ENCODE peak calls at places on chromosomes 7 and 10, in ten cellular contexts. One of them, this sample, is unnamed.

GRCh38 chr7:30182186-30182585 is 47.4 kb downstream of the MTURN start:
- DNase-seq in NCI-H510A treated with DMSO at 0.1 percent for 48 hours: no peak
- DNase-seq in stimulated activated CD4-positive, alpha-beta T cell treated with anti-CD3 and anti-CD28 coated beads, TNF-alpha, amount 100 ng/mL, for 48 hours: no peak
- DNase-seq in ACHN: no peak
- DNase-seq in tibial artery: peak; percentile 61
- DNase-seq in AG10803: no peak
- DNase-seq in NCI-H2081: no peak
- DNase-seq in WTC11: no peak
- DNase-seq in NCI-H774: no peak
- DNase-seq in endothelial cell: no peak
- DNase-seq in this sample: no peak

GRCh38 chr7:127330070-127330469 is 62.4 kb downstream of the ZNF800 start:
- DNase-seq in NCI-H2081: no peak
- DNase-seq in WTC11: no peak
- DNase-seq in endothelial cell: no peak
- DNase-seq in NCI-H510A treated with DMSO at 0.1 percent for 48 hours: no peak
- DNase-seq in stimulated activated CD4-positive, alpha-beta T cell treated with anti-CD3 and anti-CD28 coated beads, TNF-alpha, amount 100 ng/mL, for 48 hours: no peak
- DNase-seq in NCI-H774: no peak
- DNase-seq in AG10803: no peak
- DNase-seq in ACHN: no peak
- DNase-seq in tibial artery: no peak
- DNase-seq in this sample: no peak

GRCh38 chr7:78565784-78566183 is 767.2 kb downstream of the PHTF2 start:
- DNase-seq in endothelial cell: no peak
- DNase-seq in WTC11: no peak
- DNase-seq in stimulated activated CD4-positive, alpha-beta T cell treated with anti-CD3 and anti-CD28 coated beads, TNF-alpha, amount 100 ng/mL, for 48 hours: no peak
- DNase-seq in tibial artery: no peak
- DNase-seq in NCI-H2081: no peak
- DNase-seq in NCI-H510A treated with DMSO at 0.1 percent for 48 hours: no peak
- DNase-seq in AG10803: no peak
- DNase-seq in NCI-H774: no peak
- DNase-seq in ACHN: no peak
- DNase-seq in this sample: no peak

GRCh38 chr10:49269523-49269922 is 29.4 kb upstream of the C10orf71 start:
- DNase-seq in AG10803: no peak
- DNase-seq in WTC11: no peak
- DNase-seq in NCI-H2081: no peak
- DNase-seq in NCI-H510A treated with DMSO at 0.1 percent for 48 hours: no peak
- DNase-seq in stimulated activated CD4-positive, alpha-beta T cell treated with anti-CD3 and anti-CD28 coated beads, TNF-alpha, amount 100 ng/mL, for 48 hours: no peak
- DNase-seq in NCI-H774: no peak
- DNase-seq in ACHN: no peak
- DNase-seq in endothelial cell: no peak
- DNase-seq in tibial artery: no peak
- DNase-seq in this sample: no peak

GRCh38 chr10:97549587-97550322 is 22.8 kb upstream of the ANKRD2 start:
- DNase-seq in WTC11: peak; percentile 33
- DNase-seq in endothelial cell: no peak
- DNase-seq in NCI-H2081: no peak
- DNase-seq in stimulated activated CD4-positive, alpha-beta T cell treated with anti-CD3 and anti-CD28 coated beads, TNF-alpha, amount 100 ng/mL, for 48 hours: no peak
- DNase-seq in tibial artery: no peak
- DNase-seq in AG10803: no peak
- DNase-seq in NCI-H774: no peak
- DNase-seq in NCI-H510A treated with DMSO at 0.1 percent for 48 hours: peak; percentile 86
- DNase-seq in ACHN: no peak
- DNase-seq in this sample: peak; percentile 34

GRCh38 chr10:132571565-132572544 is 34.3 kb downstream of the INPP5A start:
- DNase-seq in stimulated activated CD4-positive, alpha-beta T cell treated with anti-CD3 and anti-CD28 coated beads, TNF-alpha, amount 100 ng/mL, for 48 hours: peak; percentile 62
- DNase-seq in NCI-H774: no peak
- DNase-seq in AG10803: peak; percentile 83
- DNase-seq in WTC11: peak; percentile 56
- DNase-seq in tibial artery: no peak
- DNase-seq in NCI-H2081: no peak
- DNase-seq in endothelial cell: no peak
- DNase-seq in NCI-H510A treated with DMSO at 0.1 percent for 48 hours: no peak
- DNase-seq in ACHN: peak; percentile 89
- DNase-seq in this sample: peak; percentile 84

GRCh38 chr10:48309711-48310226 is 3.3 kb downstream of the MAPK8 start:
- DNase-seq in tibial artery: no peak
- DNase-seq in stimulated activated CD4-positive, alpha-beta T cell treated with anti-CD3 and anti-CD28 coated beads, TNF-alpha, amount 100 ng/mL, for 48 hours: no peak
- DNase-seq in endothelial cell: no peak
- DNase-seq in NCI-H510A treated with DMSO at 0.1 percent for 48 hours: no peak
- DNase-seq in WTC11: no peak
- DNase-seq in NCI-H774: no peak
- DNase-seq in ACHN: peak; percentile 91
- DNase-seq in AG10803: peak; percentile 69
- DNase-seq in NCI-H2081: no peak
- DNase-seq in this sample: peak; percentile 87

GRCh38 chr10:1134156-1134555 is 78.0 kb downstream of the WDR37 start:
- DNase-seq in NCI-H510A treated with DMSO at 0.1 percent for 48 hours: no peak
- DNase-seq in NCI-H774: no peak
- DNase-seq in NCI-H2081: no peak
- DNase-seq in tibial artery: no peak
- DNase-seq in AG10803: no peak
- DNase-seq in ACHN: no peak
- DNase-seq in stimulated activated CD4-positive, alpha-beta T cell treated with anti-CD3 and anti-CD28 coated beads, TNF-alpha, amount 100 ng/mL, for 48 hours: no peak
- DNase-seq in WTC11: no peak
- DNase-seq in endothelial cell: no peak
- DNase-seq in this sample: no peak

GRCh38 chr7:149570784-149571183 is 73.2 kb upstream of the ZNF746 start:
- DNase-seq in AG10803: no peak
- DNase-seq in NCI-H2081: no peak
- DNase-seq in endothelial cell: no peak
- DNase-seq in WTC11: no peak
- DNase-seq in stimulated activated CD4-positive, alpha-beta T cell treated with anti-CD3 and anti-CD28 coated beads, TNF-alpha, amount 100 ng/mL, for 48 hours: no peak
- DNase-seq in NCI-H774: no peak
- DNase-seq in tibial artery: no peak
- DNase-seq in NCI-H510A treated with DMSO at 0.1 percent for 48 hours: no peak
- DNase-seq in ACHN: no peak
- DNase-seq in this sample: no peak

GRCh38 chr10:104734408-104734807 is 93.3 kb downstream of the SORCS3 start:
- DNase-seq in NCI-H2081: no peak
- DNase-seq in AG10803: no peak
- DNase-seq in NCI-H510A treated with DMSO at 0.1 percent for 48 hours: no peak
- DNase-seq in WTC11: no peak
- DNase-seq in ACHN: no peak
- DNase-seq in stimulated activated CD4-positive, alpha-beta T cell treated with anti-CD3 and anti-CD28 coated beads, TNF-alpha, amount 100 ng/mL, for 48 hours: no peak
- DNase-seq in NCI-H774: no peak
- DNase-seq in tibial artery: no peak
- DNase-seq in endothelial cell: no peak
- DNase-seq in this sample: no peak

GRCh38 chr7:97104719-97105129 is 12.8 kb upstream of the SDHAF3 start:
- DNase-seq in WTC11: peak; percentile 92
- DNase-seq in NCI-H774: peak; percentile 77
- DNase-seq in NCI-H510A treated with DMSO at 0.1 percent for 48 hours: peak; percentile 64
- DNase-seq in tibial artery: peak; percentile 72
- DNase-seq in stimulated activated CD4-positive, alpha-beta T cell treated with anti-CD3 and anti-CD28 coated beads, TNF-alpha, amount 100 ng/mL, for 48 hours: peak; percentile 39
- DNase-seq in ACHN: peak; percentile 84
- DNase-seq in endothelial cell: peak; percentile 90
- DNase-seq in AG10803: peak; percentile 62
- DNase-seq in NCI-H2081: peak; percentile 86
- DNase-seq in this sample: peak; percentile 77

GRCh38 chr7:131438969-131439368 is 111.3 kb downstream of the MKLN1 start:
- DNase-seq in NCI-H510A treated with DMSO at 0.1 percent for 48 hours: no peak
- DNase-seq in stimulated activated CD4-positive, alpha-beta T cell treated with anti-CD3 and anti-CD28 coated beads, TNF-alpha, amount 100 ng/mL, for 48 hours: no peak
- DNase-seq in endothelial cell: no peak
- DNase-seq in AG10803: no peak
- DNase-seq in NCI-H774: no peak
- DNase-seq in NCI-H2081: no peak
- DNase-seq in tibial artery: no peak
- DNase-seq in ACHN: no peak
- DNase-seq in WTC11: no peak
- DNase-seq in this sample: no peak

GRCh38 chr7:131653418-131654248 is 97.2 kb upstream of the PODXL start:
- DNase-seq in NCI-H774: no peak
- DNase-seq in endothelial cell: no peak
- DNase-seq in NCI-H2081: no peak
- DNase-seq in AG10803: peak; percentile 31
- DNase-seq in WTC11: no peak
- DNase-seq in stimulated activated CD4-positive, alpha-beta T cell treated with anti-CD3 and anti-CD28 coated beads, TNF-alpha, amount 100 ng/mL, for 48 hours: no peak
- DNase-seq in tibial artery: no peak
- DNase-seq in ACHN: peak; percentile 33
- DNase-seq in NCI-H510A treated with DMSO at 0.1 percent for 48 hours: no peak
- DNase-seq in this sample: peak; percentile 53

GRCh38 chr7:116859323-116859722 is 3.1 kb upstream of the CAPZA2 start:
- DNase-seq in endothelial cell: no peak
- DNase-seq in NCI-H2081: peak; percentile 5
- DNase-seq in AG10803: peak; percentile 85
- DNase-seq in WTC11: no peak
- DNase-seq in stimulated activated CD4-positive, alpha-beta T cell treated with anti-CD3 and anti-CD28 coated beads, TNF-alpha, amount 100 ng/mL, for 48 hours: no peak
- DNase-seq in tibial artery: no peak
- DNase-seq in NCI-H774: peak; percentile 1
- DNase-seq in ACHN: no peak
- DNase-seq in NCI-H510A treated with DMSO at 0.1 percent for 48 hours: no peak
- DNase-seq in this sample: peak; percentile 74

GRCh38 chr7:151486074-151486473 is 33.6 kb downstream of the RHEB start:
- DNase-seq in tibial artery: no peak
- DNase-seq in NCI-H510A treated with DMSO at 0.1 percent for 48 hours: no peak
- DNase-seq in endothelial cell: no peak
- DNase-seq in stimulated activated CD4-positive, alpha-beta T cell treated with anti-CD3 and anti-CD28 coated beads, TNF-alpha, amount 100 ng/mL, for 48 hours: no peak
- DNase-seq in ACHN: no peak
- DNase-seq in AG10803: no peak
- DNase-seq in NCI-H2081: no peak
- DNase-seq in WTC11: no peak
- DNase-seq in NCI-H774: no peak
- DNase-seq in this sample: no peak

GRCh38 chr10:73459683-73460314 is 26.4 kb upstream of the MSS51 start:
- DNase-seq in NCI-H774: no peak
- DNase-seq in ACHN: no peak
- DNase-seq in stimulated activated CD4-positive, alpha-beta T cell treated with anti-CD3 and anti-CD28 coated beads, TNF-alpha, amount 100 ng/mL, for 48 hours: no peak
- DNase-seq in AG10803: no peak
- DNase-seq in endothelial cell: no peak
- DNase-seq in WTC11: no peak
- DNase-seq in NCI-H2081: no peak
- DNase-seq in NCI-H510A treated with DMSO at 0.1 percent for 48 hours: no peak
- DNase-seq in tibial artery: no peak
- DNase-seq in this sample: no peak

GRCh38 chr7:148803094-148803493 is 81.0 kb downstream of the EZH2 start:
- DNase-seq in endothelial cell: no peak
- DNase-seq in AG10803: no peak
- DNase-seq in NCI-H510A treated with DMSO at 0.1 percent for 48 hours: no peak
- DNase-seq in ACHN: no peak
- DNase-seq in WTC11: no peak
- DNase-seq in NCI-H2081: no peak
- DNase-seq in NCI-H774: no peak
- DNase-seq in tibial artery: no peak
- DNase-seq in stimulated activated CD4-positive, alpha-beta T cell treated with anti-CD3 and anti-CD28 coated beads, TNF-alpha, amount 100 ng/mL, for 48 hours: no peak
- DNase-seq in this sample: no peak

GRCh38 chr7:88399036-88399435 is 92.3 kb upstream of the STEAP4 start:
- DNase-seq in endothelial cell: no peak
- DNase-seq in NCI-H2081: no peak
- DNase-seq in NCI-H774: no peak
- DNase-seq in tibial artery: no peak
- DNase-seq in ACHN: no peak
- DNase-seq in NCI-H510A treated with DMSO at 0.1 percent for 48 hours: no peak
- DNase-seq in AG10803: no peak
- DNase-seq in stimulated activated CD4-positive, alpha-beta T cell treated with anti-CD3 and anti-CD28 coated beads, TNF-alpha, amount 100 ng/mL, for 48 hours: no peak
- DNase-seq in WTC11: no peak
- DNase-seq in this sample: no peak

GRCh38 chr10:118979661-118980060 is 49.9 kb upstream of the NANOS1 start:
- DNase-seq in NCI-H510A treated with DMSO at 0.1 percent for 48 hours: no peak
- DNase-seq in tibial artery: no peak
- DNase-seq in stimulated activated CD4-positive, alpha-beta T cell treated with anti-CD3 and anti-CD28 coated beads, TNF-alpha, amount 100 ng/mL, for 48 hours: no peak
- DNase-seq in NCI-H2081: no peak
- DNase-seq in AG10803: no peak
- DNase-seq in NCI-H774: no peak
- DNase-seq in WTC11: no peak
- DNase-seq in endothelial cell: no peak
- DNase-seq in ACHN: no peak
- DNase-seq in this sample: no peak

GRCh38 chr10:33134011-33134751 is 176.2 kb upstream of the ITGB1 start:
- DNase-seq in endothelial cell: no peak
- DNase-seq in WTC11: no peak
- DNase-seq in NCI-H2081: no peak
- DNase-seq in ACHN: peak; percentile 97
- DNase-seq in NCI-H510A treated with DMSO at 0.1 percent for 48 hours: peak; percentile 4
- DNase-seq in NCI-H774: no peak
- DNase-seq in AG10803: peak; percentile 85
- DNase-seq in stimulated activated CD4-positive, alpha-beta T cell treated with anti-CD3 and anti-CD28 coated beads, TNF-alpha, amount 100 ng/mL, for 48 hours: peak; percentile 80
- DNase-seq in tibial artery: peak; percentile 71
- DNase-seq in this sample: peak; percentile 88

GRCh38 chr7:75638607-75639070 is 100.1 kb downstream of the HIP1 start:
- DNase-seq in endothelial cell: peak; percentile 70
- DNase-seq in tibial artery: peak; percentile 56
- DNase-seq in WTC11: peak; percentile 70
- DNase-seq in AG10803: no peak
- DNase-seq in NCI-H510A treated with DMSO at 0.1 percent for 48 hours: peak; percentile 15
- DNase-seq in stimulated activated CD4-positive, alpha-beta T cell treated with anti-CD3 and anti-CD28 coated beads, TNF-alpha, amount 100 ng/mL, for 48 hours: no peak
- DNase-seq in NCI-H774: no peak
- DNase-seq in ACHN: peak; percentile 60
- DNase-seq in NCI-H2081: peak; percentile 51
- DNase-seq in this sample: peak; percentile 56